ENCODE peak calls at places on chromosomes 2 and 18, in four cellular contexts. F, Y, W and L are unnamed samples.

GRCh38 chr2:166170356-166170755 is 42.5 kb upstream of the SCN1A start:
- DNase-seq in F (no peak), Y (no peak), W (no peak), L (no peak)

GRCh38 chr2:5877360-5877759 is 185.2 kb downstream of the SOX11 start:
- DNase-seq in F (no peak), Y (no peak), W (no peak), L (no peak)

GRCh38 chr18:45562567-45563479 is 52.5 kb upstream of the SLC14A2 start:
- DNase-seq in F (no peak), Y (no peak), W (no peak), L (no peak)

GRCh38 chr2:104025296-104025695 is 828.6 kb upstream of the POU3F3 start:
- DNase-seq in F (no peak), Y (no peak), W (no peak), L (no peak)

GRCh38 chr2:222671259-222672067 is at the start of gene MOGAT1:
- DNase-seq in F (no peak), Y (peak; percentile 96), W (no peak), L (no peak)

GRCh38 chr2:176118606-176119370 is 2.2 kb downstream of the HOXD10 start:
- DNase-seq in F (peak; percentile 74), Y (peak; percentile 66), W (no peak), L (no peak)

GRCh38 chr2:65300134-65300771 is 72.6 kb downstream of the ACTR2 start:
- DNase-seq in F (no peak), Y (no peak), W (no peak), L (no peak)

GRCh38 chr2:42964444-42965081 is 172.2 kb upstream of the HAAO start:
- DNase-seq in F (no peak), Y (no peak), W (no peak), L (peak; percentile 63)

GRCh38 chr2:12448846-12449480 is 267.8 kb upstream of the TRIB2 start:
- DNase-seq in F (no peak), Y (no peak), W (no peak), L (no peak)

GRCh38 chr2:176270100-176270750 is 983 bp downstream of the MTX2 start:
- DNase-seq in F (no peak), Y (no peak), W (no peak), L (no peak)

GRCh38 chr2:135094508-135094907 is 42.4 kb downstream of the RAB3GAP1 start:
- DNase-seq in F (no peak), Y (no peak), W (no peak), L (no peak)

GRCh38 chr2:173159794-173160463 is 84.3 kb downstream of the MAP3K20 start:
- DNase-seq in F (no peak), Y (no peak), W (no peak), L (peak; percentile 47)

GRCh38 chr2:45191972-45192371 is 182.7 kb upstream of the SIX2 start:
- DNase-seq in F (no peak), Y (peak; percentile 45), W (no peak), L (no peak)

GRCh38 chr2:160731856-160732255 is 238.2 kb upstream of the RBMS1 start:
- DNase-seq in F (no peak), Y (no peak), W (no peak), L (no peak)

GRCh38 chr2:43083710-43084698 is 142.4 kb downstream of the ZFP36L2 start:
- DNase-seq in F (peak; percentile 35), Y (peak; percentile 75), W (no peak), L (no peak)

GRCh38 chr18:78512080-78512601 is 467.5 kb upstream of the SALL3 start:
- DNase-seq in F (no peak), Y (no peak), W (no peak), L (no peak)

GRCh38 chr18:48714873-48715272 is 176.0 kb downstream of the CTIF start:
- DNase-seq in F (no peak), Y (no peak), W (no peak), L (no peak)

GRCh38 chr18:64444819-64445218 is 295.9 kb upstream of the LINC00305 start:
- DNase-seq in F (no peak), Y (no peak), W (no peak), L (no peak)

GRCh38 chr2:44358498-44358897 is 2.8 kb downstream of the PREPL start:
- DNase-seq in F (no peak), Y (no peak), W (peak; percentile 64), L (no peak)

GRCh38 chr2:71948781-71949536 is 198.7 kb downstream of the CYP26B1 start:
- DNase-seq in F (no peak), Y (no peak), W (no peak), L (no peak)

GRCh38 chr2:10935953-10936942 is 24.5 kb downstream of the KCNF1 start:
- DNase-seq in F (peak; percentile 43), Y (no peak), W (no peak), L (no peak)

GRCh38 chr2:151777911-151778310 is 43.6 kb upstream of the NEB start:
- DNase-seq in F (no peak), Y (no peak), W (no peak), L (no peak)

GRCh38 chr2:159617651-159618050 is 1.3 kb upstream of the BAZ2B start:
- DNase-seq in F (no peak), Y (peak; percentile 50), W (no peak), L (no peak)

GRCh38 chr18:58730618-58731017 is 59.4 kb downstream of the MALT1 start:
- DNase-seq in F (no peak), Y (no peak), W (no peak), L (no peak)

GRCh38 chr2:238216651-238217184 is 13.2 kb upstream of the ILKAP start:
- DNase-seq in F (no peak), Y (no peak), W (no peak), L (no peak)

GRCh38 chr2:43224571-43225092 is 1.8 kb downstream of the ZFP36L2 start:
- DNase-seq in F (peak; percentile 39), Y (peak; percentile 61), W (no peak), L (peak; percentile 55)

GRCh38 chr2:64244049-64244446 is 99.8 kb upstream of the PELI1 start:
- DNase-seq in F (no peak), Y (no peak), W (no peak), L (no peak)

GRCh38 chr2:166518634-166519390 is 24.8 kb upstream of the SCN7A start:
- DNase-seq in F (no peak), Y (no peak), W (no peak), L (no peak)

GRCh38 chr2:217162533-217162932 is 302.7 kb upstream of the TNP1 start:
- DNase-seq in F (peak; percentile 13), Y (no peak), W (no peak), L (no peak)

GRCh38 chr2:241751776-241752175 is 17.3 kb downstream of the D2HGDH start:
- DNase-seq in F (no peak), Y (no peak), W (no peak), L (no peak)

GRCh38 chr2:62200291-62200841 is 4.5 kb downstream of the B3GNT2 start:
- DNase-seq in F (no peak), Y (no peak), W (no peak), L (no peak)

GRCh38 chr2:235827585-235827992 is 333.7 kb downstream of the AGAP1 start:
- DNase-seq in F (no peak), Y (no peak), W (no peak), L (no peak)

GRCh38 chr2:136112949-136113766 is 4.8 kb downstream of the CXCR4 start:
- DNase-seq in F (no peak), Y (peak; percentile 61), W (no peak), L (peak; percentile 92)

GRCh38 chr2:176522271-176522670 is 253.0 kb downstream of the MTX2 start:
- DNase-seq in F (no peak), Y (no peak), W (no peak), L (no peak)

GRCh38 chr2:231674587-231675334 is 33.6 kb upstream of the PTMA start:
- DNase-seq in F (peak; percentile 60), Y (peak; percentile 90), W (no peak), L (peak; percentile 85)

GRCh38 chr2:88624477-88624876 is 2.8 kb downstream of the EIF2AK3 start:
- DNase-seq in F (no peak), Y (no peak), W (no peak), L (no peak)

GRCh38 chr2:39481611-39482010 is 44.5 kb upstream of the MAP4K3 start:
- DNase-seq in F (no peak), Y (no peak), W (no peak), L (no peak)

GRCh38 chr2:54516842-54517241 is 60.7 kb downstream of the SPTBN1 start:
- DNase-seq in F (no peak), Y (no peak), W (no peak), L (no peak)
- TF ChIP-seq POLR2AphosphoS5 in F (no peak), Y (no peak), W (no peak), L (no peak)

GRCh38 chr2:16649353-16650286 is 16.0 kb downstream of the CYRIA start:
- DNase-seq in F (no peak), Y (no peak), W (no peak), L (no peak)
- TF ChIP-seq GABPA in F (no peak), Y (no peak), W (no peak), L (no peak)

GRCh38 chr2:191015229-191015628 is 1.3 kb upstream of the STAT1 start:
- DNase-seq in F (no peak), Y (no peak), W (no peak), L (no peak)

GRCh38 chr2:191014653-191015020 is 666 bp upstream of the STAT1 start:
- DNase-seq in F (no peak), Y (no peak), W (no peak), L (no peak)

GRCh38 chr2:191012845-191013616 is 940 bp downstream of the STAT1 start:
- DNase-seq in F (no peak), Y (peak; percentile 30), W (no peak), L (no peak)

GRCh38 chr2:191013617-191013875 is 425 bp downstream of the STAT1 start:
- DNase-seq in F (no peak), Y (no peak), W (no peak), L (peak; percentile 10)

DNA sequence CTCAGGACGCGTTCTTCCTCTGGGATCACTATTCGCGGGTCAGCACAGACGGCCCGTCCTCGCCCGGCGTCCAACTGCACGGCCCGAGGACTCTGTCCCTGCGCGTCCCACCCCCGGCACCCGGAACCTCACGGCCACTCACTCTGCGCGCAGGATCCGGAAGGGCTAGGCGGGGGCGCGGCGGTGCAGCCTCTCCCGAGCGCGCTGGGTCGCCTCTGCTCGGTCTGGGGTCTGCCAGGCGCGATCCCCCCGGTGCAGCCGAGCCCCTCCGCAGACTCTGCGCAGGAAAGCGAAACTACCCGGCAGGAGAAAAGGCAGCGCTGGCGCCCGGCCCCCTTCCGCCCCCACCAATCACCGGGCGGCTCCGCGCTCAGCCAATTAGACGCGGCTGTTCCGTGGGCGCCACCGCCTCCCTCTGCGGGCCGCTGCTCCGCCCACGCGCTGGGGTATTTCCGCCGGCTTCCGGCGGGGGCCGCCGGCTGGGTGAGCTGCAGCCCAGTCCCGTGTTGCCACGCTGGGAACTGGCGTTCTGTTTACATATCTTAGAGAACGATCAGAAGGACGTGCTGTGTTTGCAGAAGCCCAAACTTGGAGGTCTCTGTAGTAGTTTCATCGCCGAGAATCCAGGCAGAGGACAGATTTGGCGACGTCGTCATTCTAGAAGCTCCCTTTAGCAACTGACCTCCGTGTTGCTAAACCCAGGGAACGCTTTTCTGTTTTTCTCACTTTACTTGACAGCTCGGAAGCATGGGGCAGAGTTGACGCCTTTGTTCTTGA is at the start of gene STAT1:
- DNase-seq in F (peak; percentile 93), Y (peak; percentile 99), W (peak; percentile 75), L (peak; percentile 91)
- TF ChIP-seq REST in F (no peak), Y (peak; percentile 61), W (peak; percentile 53), L (peak; percentile 66)

GRCh38 chr18:3062798-3063563 is 50.0 kb upstream of the LPIN2 start:
- DNase-seq in F (peak; percentile 34), Y (peak; percentile 63), W (no peak), L (no peak)
- TF ChIP-seq POLR2AphosphoS5 in F (no peak), Y (no peak), W (no peak), L (no peak)